ENCODE peak calls at places on chromosomes 3 and 15, in nine cellular contexts. One of them, this sample, is unnamed.
A peak's percentile ranks its signal among the peaks of the same experiment; 100 is the strongest.

GRCh38 chr3:142595581-142595950 is 627 bp upstream of the PLS1 start:
- DNase-seq in fibroblast of mammary gland: peak; percentile 66
- DNase-seq in A549: peak; percentile 40
- DNase-seq in upper lobe of right lung: no peak
- DNase-seq in pancreas: no peak
- DNase-seq in heart left ventricle: no peak
- DNase-seq in GM12878: no peak
- DNase-seq in dorsolateral prefrontal cortex: no peak
- DNase-seq in bronchial epithelial cell: peak; percentile 72
- DNase-seq in this sample: no peak

GRCh38 chr3:195254454-195255175 is 16.3 kb downstream of the XXYLT1 start:
- DNase-seq in fibroblast of mammary gland: no peak
- DNase-seq in A549: no peak
- DNase-seq in upper lobe of right lung: no peak
- DNase-seq in pancreas: no peak
- DNase-seq in heart left ventricle: no peak
- DNase-seq in GM12878: no peak
- DNase-seq in dorsolateral prefrontal cortex: peak; percentile 28
- DNase-seq in bronchial epithelial cell: no peak
- DNase-seq in this sample: no peak

GRCh38 chr15:68330461-68330860 is 52.9 kb downstream of the FEM1B start:
- DNase-seq in fibroblast of mammary gland: no peak
- DNase-seq in A549: no peak
- DNase-seq in upper lobe of right lung: no peak
- DNase-seq in pancreas: no peak
- DNase-seq in heart left ventricle: no peak
- DNase-seq in GM12878: no peak
- DNase-seq in dorsolateral prefrontal cortex: no peak
- DNase-seq in bronchial epithelial cell: no peak
- DNase-seq in this sample: no peak

GRCh38 chr3:103055021-103055420 is 620.2 kb downstream of the ZPLD1 start:
- DNase-seq in fibroblast of mammary gland: no peak
- DNase-seq in A549: no peak
- DNase-seq in upper lobe of right lung: no peak
- DNase-seq in pancreas: no peak
- DNase-seq in heart left ventricle: no peak
- DNase-seq in GM12878: no peak
- DNase-seq in dorsolateral prefrontal cortex: no peak
- DNase-seq in bronchial epithelial cell: no peak
- DNase-seq in this sample: no peak

GRCh38 chr3:32392530-32393302 is 1.1 kb downstream of the CMTM7 start:
- DNase-seq in fibroblast of mammary gland: peak; percentile 85
- DNase-seq in A549: peak; percentile 14
- DNase-seq in upper lobe of right lung: peak; percentile 76
- DNase-seq in pancreas: peak; percentile 58
- DNase-seq in heart left ventricle: peak; percentile 71
- DNase-seq in GM12878: no peak
- DNase-seq in dorsolateral prefrontal cortex: no peak
- DNase-seq in bronchial epithelial cell: peak; percentile 47
- DNase-seq in this sample: no peak

GRCh38 chr3:61595826-61596225 is 34.5 kb downstream of the PTPRG start:
- DNase-seq in fibroblast of mammary gland: no peak
- DNase-seq in A549: no peak
- DNase-seq in upper lobe of right lung: no peak
- DNase-seq in pancreas: no peak
- DNase-seq in heart left ventricle: no peak
- DNase-seq in GM12878: no peak
- DNase-seq in dorsolateral prefrontal cortex: no peak
- DNase-seq in bronchial epithelial cell: no peak
- DNase-seq in this sample: no peak

GRCh38 chr3:8730641-8731040 is 3.0 kb upstream of the CAV3 start:
- DNase-seq in fibroblast of mammary gland: peak; percentile 46
- DNase-seq in A549: no peak
- DNase-seq in upper lobe of right lung: no peak
- DNase-seq in pancreas: no peak
- DNase-seq in heart left ventricle: no peak
- DNase-seq in GM12878: no peak
- DNase-seq in dorsolateral prefrontal cortex: no peak
- DNase-seq in bronchial epithelial cell: no peak
- DNase-seq in this sample: no peak

GRCh38 chr3:70539908-70540307 is 227.5 kb upstream of the MDFIC2 start:
- DNase-seq in fibroblast of mammary gland: no peak
- DNase-seq in A549: no peak
- DNase-seq in upper lobe of right lung: no peak
- DNase-seq in pancreas: no peak
- DNase-seq in heart left ventricle: no peak
- DNase-seq in GM12878: no peak
- DNase-seq in dorsolateral prefrontal cortex: no peak
- DNase-seq in bronchial epithelial cell: no peak
- DNase-seq in this sample: no peak

GRCh38 chr15:100713163-100713867 is 110.9 kb downstream of the ASB7 start:
- DNase-seq in fibroblast of mammary gland: peak; percentile 72
- DNase-seq in A549: peak; percentile 97
- DNase-seq in upper lobe of right lung: no peak
- DNase-seq in pancreas: no peak
- DNase-seq in heart left ventricle: no peak
- DNase-seq in GM12878: no peak
- DNase-seq in dorsolateral prefrontal cortex: no peak
- DNase-seq in bronchial epithelial cell: peak; percentile 99
- DNase-seq in this sample: no peak

GRCh38 chr3:5239602-5240001 is 52.1 kb downstream of the EDEM1 start:
- DNase-seq in fibroblast of mammary gland: peak; percentile 50
- DNase-seq in A549: no peak
- DNase-seq in upper lobe of right lung: no peak
- DNase-seq in pancreas: no peak
- DNase-seq in heart left ventricle: no peak
- DNase-seq in GM12878: no peak
- DNase-seq in dorsolateral prefrontal cortex: no peak
- DNase-seq in bronchial epithelial cell: no peak
- DNase-seq in this sample: no peak

GRCh38 chr3:194522579-194523046 is 35.8 kb upstream of the ATP13A3 start:
- DNase-seq in fibroblast of mammary gland: peak; percentile 82
- DNase-seq in A549: no peak
- DNase-seq in upper lobe of right lung: no peak
- DNase-seq in pancreas: no peak
- DNase-seq in heart left ventricle: no peak
- DNase-seq in GM12878: no peak
- DNase-seq in dorsolateral prefrontal cortex: no peak
- DNase-seq in bronchial epithelial cell: peak; percentile 80
- DNase-seq in this sample: no peak

GRCh38 chr15:73897441-73898261 is 24.3 kb downstream of the TBC1D21 start:
- DNase-seq in fibroblast of mammary gland: peak; percentile 96
- DNase-seq in A549: peak; percentile 67
- DNase-seq in upper lobe of right lung: peak; percentile 69
- DNase-seq in pancreas: no peak
- DNase-seq in heart left ventricle: peak; percentile 77
- DNase-seq in GM12878: no peak
- DNase-seq in dorsolateral prefrontal cortex: no peak
- DNase-seq in bronchial epithelial cell: peak; percentile 56
- DNase-seq in this sample: peak; percentile 60

GRCh38 chr15:74807302-74807701 is 5.3 kb upstream of the LMAN1L start:
- DNase-seq in fibroblast of mammary gland: peak; percentile 25
- DNase-seq in A549: no peak
- DNase-seq in upper lobe of right lung: no peak
- DNase-seq in pancreas: no peak
- DNase-seq in heart left ventricle: no peak
- DNase-seq in GM12878: no peak
- DNase-seq in dorsolateral prefrontal cortex: no peak
- DNase-seq in bronchial epithelial cell: no peak
- DNase-seq in this sample: no peak

GRCh38 chr3:156383433-156384025 is 171.4 kb downstream of the SSR3 start:
- DNase-seq in fibroblast of mammary gland: no peak
- DNase-seq in A549: no peak
- DNase-seq in upper lobe of right lung: no peak
- DNase-seq in pancreas: no peak
- DNase-seq in heart left ventricle: no peak
- DNase-seq in GM12878: no peak
- DNase-seq in dorsolateral prefrontal cortex: peak; percentile 55
- DNase-seq in bronchial epithelial cell: no peak
- DNase-seq in this sample: no peak

GRCh38 chr3:57757642-57758297 is 1.7 kb downstream of the SLMAP start:
- DNase-seq in fibroblast of mammary gland: peak; percentile 31
- DNase-seq in A549: peak; percentile 19
- DNase-seq in upper lobe of right lung: peak; percentile 64
- DNase-seq in pancreas: peak; percentile 66
- DNase-seq in heart left ventricle: no peak
- DNase-seq in GM12878: no peak
- DNase-seq in dorsolateral prefrontal cortex: no peak
- DNase-seq in bronchial epithelial cell: peak; percentile 40
- DNase-seq in this sample: no peak

GRCh38 chr3:45087155-45087554 is 59.0 kb downstream of the CDCP1 start:
- DNase-seq in fibroblast of mammary gland: no peak
- DNase-seq in A549: no peak
- DNase-seq in upper lobe of right lung: no peak
- DNase-seq in pancreas: no peak
- DNase-seq in heart left ventricle: no peak
- DNase-seq in GM12878: no peak
- DNase-seq in dorsolateral prefrontal cortex: no peak
- DNase-seq in bronchial epithelial cell: no peak
- DNase-seq in this sample: no peak

GRCh38 chr3:111906667-111907066 is 47.6 kb downstream of the PHLDB2 start:
- DNase-seq in fibroblast of mammary gland: no peak
- DNase-seq in A549: no peak
- DNase-seq in upper lobe of right lung: no peak
- DNase-seq in pancreas: no peak
- DNase-seq in heart left ventricle: no peak
- DNase-seq in GM12878: no peak
- DNase-seq in dorsolateral prefrontal cortex: no peak
- DNase-seq in bronchial epithelial cell: no peak
- DNase-seq in this sample: no peak

GRCh38 chr15:83694538-83694937 is 40.6 kb downstream of the ADAMTSL3 start:
- DNase-seq in fibroblast of mammary gland: no peak
- DNase-seq in A549: no peak
- DNase-seq in upper lobe of right lung: no peak
- DNase-seq in pancreas: no peak
- DNase-seq in heart left ventricle: no peak
- DNase-seq in GM12878: no peak
- DNase-seq in dorsolateral prefrontal cortex: no peak
- DNase-seq in bronchial epithelial cell: no peak
- DNase-seq in this sample: no peak

GRCh38 chr3:98705694-98706093 is 57.4 kb upstream of the ST3GAL6 start:
- DNase-seq in fibroblast of mammary gland: peak; percentile 31
- DNase-seq in A549: no peak
- DNase-seq in upper lobe of right lung: no peak
- DNase-seq in pancreas: no peak
- DNase-seq in heart left ventricle: no peak
- DNase-seq in GM12878: no peak
- DNase-seq in dorsolateral prefrontal cortex: no peak
- DNase-seq in bronchial epithelial cell: no peak
- DNase-seq in this sample: no peak
- TF ChIP-seq CTCF in fibroblast of mammary gland: peak; percentile 23
- TF ChIP-seq CTCF in A549: no peak
- TF ChIP-seq CTCF in upper lobe of right lung: no peak
- TF ChIP-seq CTCF in pancreas: no peak
- TF ChIP-seq CTCF in heart left ventricle: peak; percentile 17
- TF ChIP-seq CTCF in GM12878: peak; percentile 32
- TF ChIP-seq CTCF in dorsolateral prefrontal cortex: no peak
- TF ChIP-seq CTCF in bronchial epithelial cell: no peak
- TF ChIP-seq CTCF in this sample: no peak

DNA sequence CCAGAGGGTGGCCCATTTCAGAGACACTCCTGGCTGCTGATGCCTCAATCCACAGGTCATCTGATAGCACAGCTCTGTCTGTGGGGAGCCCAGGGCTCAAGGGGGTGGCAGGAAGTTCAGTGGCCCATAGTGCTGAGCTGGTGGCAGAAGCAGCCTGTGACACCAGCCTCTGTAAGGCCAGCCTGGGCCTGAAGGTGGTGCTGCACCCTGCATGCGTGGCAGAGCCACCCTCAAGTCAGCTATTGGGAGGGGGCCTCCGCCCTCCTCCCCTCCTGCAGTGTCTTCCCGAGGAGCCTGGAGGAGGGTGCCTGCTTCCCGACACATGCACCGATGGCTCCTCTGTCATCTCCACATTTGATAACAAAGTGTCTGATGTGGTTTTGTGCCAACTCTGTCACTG is 3.0 kb downstream of the PLA1A start:
- DNase-seq in fibroblast of mammary gland: no peak
- DNase-seq in A549: no peak
- DNase-seq in upper lobe of right lung: peak; percentile 71
- DNase-seq in pancreas: no peak
- DNase-seq in heart left ventricle: peak; percentile 66
- DNase-seq in GM12878: peak; percentile 85
- DNase-seq in dorsolateral prefrontal cortex: no peak
- DNase-seq in bronchial epithelial cell: no peak
- DNase-seq in this sample: no peak
- TF ChIP-seq CTCF in fibroblast of mammary gland: peak; percentile 41
- TF ChIP-seq CTCF in A549: no peak
- TF ChIP-seq CTCF in upper lobe of right lung: peak; percentile 38
- TF ChIP-seq CTCF in pancreas: no peak
- TF ChIP-seq CTCF in heart left ventricle: peak; percentile 69
- TF ChIP-seq CTCF in GM12878: peak; percentile 91
- TF ChIP-seq CTCF in dorsolateral prefrontal cortex: no peak
- TF ChIP-seq CTCF in bronchial epithelial cell: peak; percentile 52
- TF ChIP-seq CTCF in this sample: peak; percentile 63

GRCh38 chr3:100069472-100069871 is 44.8 kb downstream of the FILIP1L start:
- DNase-seq in fibroblast of mammary gland: no peak
- DNase-seq in A549: no peak
- DNase-seq in upper lobe of right lung: no peak
- DNase-seq in pancreas: no peak
- DNase-seq in heart left ventricle: no peak
- DNase-seq in GM12878: no peak
- DNase-seq in dorsolateral prefrontal cortex: no peak
- DNase-seq in bronchial epithelial cell: no peak
- DNase-seq in this sample: no peak
- TF ChIP-seq CTCF in fibroblast of mammary gland: no peak
- TF ChIP-seq CTCF in A549: no peak
- TF ChIP-seq CTCF in upper lobe of right lung: no peak
- TF ChIP-seq CTCF in pancreas: no peak
- TF ChIP-seq CTCF in heart left ventricle: no peak
- TF ChIP-seq CTCF in GM12878: no peak
- TF ChIP-seq CTCF in dorsolateral prefrontal cortex: no peak
- TF ChIP-seq CTCF in bronchial epithelial cell: no peak
- TF ChIP-seq CTCF in this sample: no peak

GRCh38 chr3:153670577-153670976 is 450.6 kb upstream of the ARHGEF26 start:
- DNase-seq in fibroblast of mammary gland: no peak
- DNase-seq in A549: no peak
- DNase-seq in upper lobe of right lung: no peak
- DNase-seq in pancreas: no peak
- DNase-seq in heart left ventricle: no peak
- DNase-seq in GM12878: no peak
- DNase-seq in dorsolateral prefrontal cortex: no peak
- DNase-seq in bronchial epithelial cell: no peak
- DNase-seq in this sample: no peak

GRCh38 chr3:153667341-153667740 is 453.8 kb upstream of the ARHGEF26 start:
- DNase-seq in fibroblast of mammary gland: no peak
- DNase-seq in A549: no peak
- DNase-seq in upper lobe of right lung: no peak
- DNase-seq in pancreas: no peak
- DNase-seq in heart left ventricle: no peak
- DNase-seq in GM12878: no peak
- DNase-seq in dorsolateral prefrontal cortex: no peak
- DNase-seq in bronchial epithelial cell: no peak
- DNase-seq in this sample: no peak

GRCh38 chr3:153666911-153667310 is 454.3 kb upstream of the ARHGEF26 start:
- DNase-seq in fibroblast of mammary gland: no peak
- DNase-seq in A549: no peak
- DNase-seq in upper lobe of right lung: no peak
- DNase-seq in pancreas: no peak
- DNase-seq in heart left ventricle: no peak
- DNase-seq in GM12878: no peak
- DNase-seq in dorsolateral prefrontal cortex: no peak
- DNase-seq in bronchial epithelial cell: no peak
- DNase-seq in this sample: no peak

GRCh38 chr3:153673853-153674252 is 447.3 kb upstream of the ARHGEF26 start:
- DNase-seq in fibroblast of mammary gland: no peak
- DNase-seq in A549: no peak
- DNase-seq in upper lobe of right lung: no peak
- DNase-seq in pancreas: no peak
- DNase-seq in heart left ventricle: no peak
- DNase-seq in GM12878: no peak
- DNase-seq in dorsolateral prefrontal cortex: no peak
- DNase-seq in bronchial epithelial cell: no peak
- DNase-seq in this sample: no peak

GRCh38 chr3:153669527-153669926 is 451.7 kb upstream of the ARHGEF26 start:
- DNase-seq in fibroblast of mammary gland: no peak
- DNase-seq in A549: no peak
- DNase-seq in upper lobe of right lung: no peak
- DNase-seq in pancreas: no peak
- DNase-seq in heart left ventricle: no peak
- DNase-seq in GM12878: no peak
- DNase-seq in dorsolateral prefrontal cortex: no peak
- DNase-seq in bronchial epithelial cell: no peak
- DNase-seq in this sample: no peak
- TF ChIP-seq CTCF in fibroblast of mammary gland: peak; percentile 20
- TF ChIP-seq CTCF in A549: no peak
- TF ChIP-seq CTCF in upper lobe of right lung: no peak
- TF ChIP-seq CTCF in pancreas: no peak
- TF ChIP-seq CTCF in heart left ventricle: no peak
- TF ChIP-seq CTCF in GM12878: no peak
- TF ChIP-seq CTCF in dorsolateral prefrontal cortex: no peak
- TF ChIP-seq CTCF in bronchial epithelial cell: no peak
- TF ChIP-seq CTCF in this sample: no peak

This sample was measured in CD14-positive monocyte.